ENCODE peak calls at places on chromosomes 12 and 14, in seven cellular contexts. B is GM13977, Z is AG04450, Q is mammary epithelial cell, A is A549, W is endothelial cell, E is cardiac fibroblast. U is an unnamed sample.

GRCh38 chr14:75315143-75315542 is 36.5 kb downstream of the FOS start:
- DNase-seq in W (no peak), Q (peak), Z (no peak), A (no peak), E (peak), B (no peak), U (no peak)

GRCh38 chr12:115451151-115451784 is 767.3 kb upstream of the TBX3 start:
- DNase-seq in W (no peak), A (no peak), B (no peak), Z (no peak), Q (no peak), E (no peak), U (no peak)

GRCh38 chr12:81896771-81897170 is 137.6 kb upstream of the PPFIA2 start:
- DNase-seq in Z (no peak), E (no peak), W (peak), A (no peak), Q (no peak), B (no peak), U (no peak)

GRCh38 chr12:114425031-114425626 is 19.2 kb upstream of the TBX5 start:
- DNase-seq in Z (no peak), Q (no peak), E (peak), A (no peak), B (no peak), W (no peak), U (no peak)

GRCh38 chr12:94560416-94561221 is 89.7 kb downstream of the TMCC3 start:
- DNase-seq in Z (no peak), E (peak), B (peak), Q (peak), W (no peak), A (peak), U (no peak)

GRCh38 chr14:30243805-30244204 is 315.2 kb upstream of the G2E3 start:
- DNase-seq in Q (peak), A (no peak), B (no peak), W (no peak), E (peak), Z (peak), U (no peak)

GRCh38 chr14:60647081-60647836 is 2.0 kb downstream of the SIX1 start:
- DNase-seq in A (no peak), Q (peak), Z (no peak), B (peak), E (peak), W (peak), U (no peak)

GRCh38 chr14:93160353-93160801 is 24.3 kb downstream of the MOAP1 start:
- DNase-seq in B (no peak), Z (no peak), E (peak), W (no peak), A (peak), Q (no peak), U (no peak)

GRCh38 chr12:23699031-23699430 is 250.4 kb downstream of the SOX5 start:
- DNase-seq in W (no peak), Q (no peak), A (no peak), B (no peak), E (no peak), Z (no peak), U (no peak)

GRCh38 chr12:84910549-84911241 is 1.9 kb downstream of the SLC6A15 start:
- DNase-seq in Q (peak), A (no peak), B (no peak), E (peak), W (peak), Z (no peak), U (no peak)

GRCh38 chr12:127729381-127729780 is 537.6 kb upstream of the TMEM132C start:
- DNase-seq in B (no peak), A (no peak), Q (no peak), Z (no peak), W (no peak), E (no peak), U (no peak)

GRCh38 chr14:95496690-95497241 is 19.7 kb downstream of the SYNE3 start:
- DNase-seq in B (no peak), W (no peak), E (peak), Q (no peak), Z (no peak), A (no peak), U (no peak)

GRCh38 chr14:65156568-65157366 is 54.5 kb upstream of the MAX start:
- DNase-seq in W (no peak), Z (peak), B (peak), A (no peak), Q (peak), E (peak), U (no peak)

GRCh38 chr12:95621725-95622124 is 70.4 kb upstream of the USP44 start:
- DNase-seq in A (no peak), Q (no peak), E (no peak), Z (no peak), W (no peak), B (no peak), U (no peak)

GRCh38 chr12:123062682-123063426 is 82.4 kb downstream of the ARL6IP4 start:
- DNase-seq in E (peak), W (no peak), B (no peak), Z (no peak), A (peak), Q (peak), U (no peak)

GRCh38 chr14:39717000-39717399 is 284.8 kb upstream of the FBXO33 start:
- DNase-seq in A (no peak), B (no peak), E (no peak), Z (no peak), Q (no peak), W (no peak), U (no peak)

GRCh38 chr14:103366741-103367140 is 18.5 kb upstream of the MARK3 start:
- DNase-seq in E (no peak), W (no peak), A (no peak), B (no peak), Q (no peak), Z (no peak), U (no peak)

GRCh38 chr14:25406818-25407217 is 356.9 kb upstream of the STXBP6 start:
- DNase-seq in A (no peak), Q (peak), B (no peak), Z (no peak), W (peak), E (peak), U (no peak)

GRCh38 chr14:33839193-33840076 is 111.4 kb downstream of the EGLN3 start:
- DNase-seq in W (peak), Q (peak), Z (no peak), B (peak), E (peak), A (peak), U (no peak)

GRCh38 chr12:88932457-88932856 is 352.2 kb upstream of the KITLG start:
- DNase-seq in Q (no peak), Z (no peak), E (no peak), W (no peak), B (no peak), A (no peak), U (no peak)

GRCh38 chr12:122318607-122319311 is 52.5 kb upstream of the VPS33A start:
- DNase-seq in A (no peak), B (no peak), W (no peak), E (peak), Q (no peak), Z (peak), U (no peak)

GRCh38 chr12:65881348-65881961 is 57.2 kb downstream of the HMGA2 start:
- DNase-seq in Z (no peak), W (peak), A (no peak), E (peak), Q (no peak), B (no peak), U (no peak)

GRCh38 chr14:54901380-54902142 is 1.1 kb downstream of the GCH1 start:
- DNase-seq in Z (no peak), E (no peak), W (no peak), Q (no peak), B (no peak), A (peak), U (no peak)

GRCh38 chr12:10636611-10637010 is 23.2 kb upstream of the MAGOHB start:
- DNase-seq in E (no peak), A (no peak), B (no peak), Z (no peak), Q (no peak), W (no peak), U (no peak)

GRCh38 chr12:12646483-12647072 is 34.9 kb downstream of the CREBL2 start:
- DNase-seq in Q (no peak), B (peak), A (no peak), W (no peak), Z (no peak), E (no peak), U (no peak)

GRCh38 chr12:77488041-77488620 is 342.6 kb upstream of the NAV3 start:
- DNase-seq in Z (peak), A (no peak), Q (no peak), W (no peak), B (no peak), E (peak), U (no peak)

GRCh38 chr14:21112267-21112666 is 11.4 kb downstream of the TMEM253 start:
- DNase-seq in Q (no peak), Z (no peak), B (no peak), A (no peak), W (no peak), E (no peak), U (no peak)

GRCh38 chr12:94571556-94571955 is 78.8 kb downstream of the TMCC3 start:
- DNase-seq in B (no peak), Q (peak), Z (peak), E (peak), W (no peak), A (peak), U (no peak)

GRCh38 chr12:120818416-120818815 is 85.7 kb downstream of the SPPL3 start:
- DNase-seq in E (no peak), B (no peak), A (no peak), Z (no peak), Q (peak), W (no peak), U (no peak)

GRCh38 chr14:49173765-49174373 is 412.3 kb downstream of the RPS29 start:
- DNase-seq in Q (peak), B (peak), Z (peak), E (peak), W (peak), A (peak), U (no peak)

GRCh38 chr14:104118006-104118844 is 20.2 kb upstream of the KIF26A start:
- DNase-seq in E (no peak), W (no peak), B (no peak), Q (no peak), Z (no peak), A (no peak), U (no peak)

GRCh38 chr14:101442451-101442850 is 118.8 kb upstream of the DIO3 start:
- DNase-seq in W (no peak), B (no peak), Z (no peak), Q (no peak), E (no peak), A (no peak), U (peak)

GRCh38 chr12:121709478-121709890 is 3.1 kb upstream of the TMEM120B start:
- DNase-seq in W (no peak), Q (peak), Z (no peak), A (no peak), E (peak), B (no peak), U (no peak)

GRCh38 chr12:62983594-62983993 is 48.6 kb upstream of the PPM1H start:
- DNase-seq in W (peak), A (no peak), B (no peak), E (peak), Q (no peak), Z (no peak), U (no peak)

GRCh38 chr12:47636908-47637780 is 68.7 kb downstream of the RPAP3 start:
- DNase-seq in Z (no peak), W (no peak), B (no peak), E (peak), A (no peak), Q (peak), U (no peak)

GRCh38 chr14:22752422-22752821 is 14.1 kb upstream of the OXA1L start:
- DNase-seq in Q (peak), Z (no peak), E (no peak), B (no peak), W (no peak), A (no peak), U (no peak)

GRCh38 chr12:1533602-1534304 is 60.6 kb downstream of the FBXL14 start:
- DNase-seq in Z (no peak), B (peak), E (peak), W (no peak), A (no peak), Q (peak), U (peak)

GRCh38 chr12:54217774-54218221 is 29.0 kb upstream of the SMUG1 start:
- DNase-seq in Z (no peak), B (peak), W (peak), E (peak), Q (no peak), A (no peak), U (no peak)

GRCh38 chr12:120710805-120711296 is 593 bp downstream of the UNC119B start:
- DNase-seq in A (peak), Z (no peak), W (peak), E (no peak), Q (peak), B (peak), U (no peak)

GRCh38 chr14:95038521-95039250 is 118.6 kb downstream of the DICER1 start:
- DNase-seq in B (no peak), Q (no peak), Z (no peak), E (no peak), A (no peak), W (no peak), U (peak)

DNA sequence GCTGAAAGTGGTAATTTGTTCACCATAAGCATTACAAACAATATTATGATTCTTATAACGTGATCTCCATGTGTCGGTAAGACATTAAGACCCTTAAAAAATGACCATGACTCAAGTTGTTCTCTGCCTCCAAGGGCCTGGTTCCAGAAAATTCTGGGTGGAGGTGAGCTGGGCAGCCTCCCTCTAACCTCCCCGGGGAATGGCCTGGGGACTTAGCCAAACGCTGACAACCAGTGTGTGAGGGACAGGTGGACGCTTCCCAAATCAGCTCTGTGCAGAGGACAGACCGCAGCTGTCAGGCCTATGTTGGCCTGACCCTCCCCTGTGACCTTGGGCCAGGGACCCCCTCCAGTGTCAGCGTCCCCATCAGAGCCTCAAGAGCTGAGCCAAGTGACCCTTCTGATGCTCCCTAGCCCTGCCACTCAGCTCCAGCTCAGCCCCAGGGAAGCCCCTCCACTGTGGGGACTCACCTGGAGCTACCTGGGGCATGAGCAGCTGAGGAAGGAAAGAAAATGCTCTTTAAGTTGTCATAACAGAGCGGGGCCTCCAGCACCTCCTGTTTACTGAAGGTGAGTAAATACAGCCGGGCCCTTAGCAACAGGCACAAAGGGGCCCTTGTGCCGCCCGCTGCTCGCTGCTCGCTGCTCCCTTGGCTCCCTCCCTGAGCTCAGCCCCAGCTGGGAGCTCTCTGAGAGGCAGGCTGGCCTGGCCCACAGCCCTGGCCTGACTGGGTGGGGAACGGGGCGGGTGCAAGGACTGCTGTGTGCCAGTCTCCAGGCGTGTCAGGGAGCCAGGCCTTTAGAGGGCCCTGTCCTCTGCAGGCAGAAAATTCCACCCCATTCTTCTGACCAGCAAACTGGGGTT is 116.6 kb downstream of the CALM1 start:
- DNase-seq in E (no peak), Q (peak), B (no peak), Z (no peak), A (no peak), W (peak), U (no peak)
- TF ChIP-seq CTCF in E (no peak), Q (no peak), B (no peak), Z (no peak), A (no peak), W (no peak), U (no peak)

GRCh38 chr12:105948331-105948730 is 190.4 kb downstream of the NUAK1 start:
- DNase-seq in W (no peak), B (no peak), Z (no peak), E (peak), A (no peak), Q (no peak), U (no peak)
- TF ChIP-seq CTCF in W (no peak), B (no peak), Z (no peak), E (no peak), A (no peak), Q (no peak), U (no peak)

DNA sequence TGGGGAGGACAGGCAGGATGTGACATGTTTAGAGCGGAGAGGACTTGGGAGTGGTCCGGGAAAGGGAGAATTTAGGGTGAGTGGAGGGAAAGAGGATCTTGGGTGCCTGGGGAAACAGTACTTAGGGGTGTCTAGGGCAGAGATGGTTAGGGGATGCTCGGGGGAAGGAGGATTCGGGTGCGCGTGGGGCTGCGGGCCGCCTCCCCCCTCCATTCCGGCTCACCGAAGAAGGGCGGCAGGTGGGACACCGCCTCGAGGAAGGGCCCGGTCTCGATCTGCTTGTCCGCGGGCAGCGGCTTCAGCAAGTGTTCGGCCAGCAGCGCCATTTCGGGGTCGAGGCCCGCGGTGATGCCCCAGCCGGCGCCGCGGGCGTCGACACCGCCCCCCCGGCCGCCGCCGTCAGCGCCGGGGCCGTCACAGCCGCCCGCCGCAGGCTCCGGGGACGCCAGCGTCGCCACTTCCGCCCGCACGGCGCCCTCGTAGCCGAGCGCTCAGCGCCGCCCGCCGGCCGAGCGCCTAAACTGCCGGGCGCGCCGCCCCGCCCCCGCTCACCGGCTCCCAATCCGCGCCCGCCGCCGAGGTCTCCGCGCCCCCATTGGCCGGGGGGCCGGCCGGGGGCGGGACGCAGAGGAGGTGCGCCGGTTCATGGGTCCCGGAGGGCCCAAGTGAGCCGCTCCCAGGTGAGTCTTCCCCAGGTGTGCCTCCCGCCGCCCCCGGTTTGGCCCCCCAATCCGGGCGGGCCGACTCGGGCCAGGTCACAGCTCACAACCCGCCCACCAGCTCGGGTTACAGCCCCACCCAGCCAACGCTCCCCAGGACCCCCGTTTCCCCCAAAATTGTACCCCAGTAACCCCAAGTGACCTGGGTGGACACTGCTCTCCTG is at the start of gene GLTP:
- DNase-seq in A (peak), Z (no peak), Q (peak), E (peak), W (peak), B (peak), U (peak)
- TF ChIP-seq CTCF in A (peak), Z (peak), Q (peak), E (no peak), W (no peak), B (peak), U (peak)

GRCh38 chr12:90790747-90791146 is 164.2 kb downstream of the CCER1 start:
- DNase-seq in Q (no peak), E (no peak), A (no peak), B (no peak), Z (no peak), W (no peak), U (no peak)
- TF ChIP-seq CTCF in Q (no peak), E (no peak), A (no peak), B (no peak), Z (no peak), W (no peak), U (no peak)

DNA sequence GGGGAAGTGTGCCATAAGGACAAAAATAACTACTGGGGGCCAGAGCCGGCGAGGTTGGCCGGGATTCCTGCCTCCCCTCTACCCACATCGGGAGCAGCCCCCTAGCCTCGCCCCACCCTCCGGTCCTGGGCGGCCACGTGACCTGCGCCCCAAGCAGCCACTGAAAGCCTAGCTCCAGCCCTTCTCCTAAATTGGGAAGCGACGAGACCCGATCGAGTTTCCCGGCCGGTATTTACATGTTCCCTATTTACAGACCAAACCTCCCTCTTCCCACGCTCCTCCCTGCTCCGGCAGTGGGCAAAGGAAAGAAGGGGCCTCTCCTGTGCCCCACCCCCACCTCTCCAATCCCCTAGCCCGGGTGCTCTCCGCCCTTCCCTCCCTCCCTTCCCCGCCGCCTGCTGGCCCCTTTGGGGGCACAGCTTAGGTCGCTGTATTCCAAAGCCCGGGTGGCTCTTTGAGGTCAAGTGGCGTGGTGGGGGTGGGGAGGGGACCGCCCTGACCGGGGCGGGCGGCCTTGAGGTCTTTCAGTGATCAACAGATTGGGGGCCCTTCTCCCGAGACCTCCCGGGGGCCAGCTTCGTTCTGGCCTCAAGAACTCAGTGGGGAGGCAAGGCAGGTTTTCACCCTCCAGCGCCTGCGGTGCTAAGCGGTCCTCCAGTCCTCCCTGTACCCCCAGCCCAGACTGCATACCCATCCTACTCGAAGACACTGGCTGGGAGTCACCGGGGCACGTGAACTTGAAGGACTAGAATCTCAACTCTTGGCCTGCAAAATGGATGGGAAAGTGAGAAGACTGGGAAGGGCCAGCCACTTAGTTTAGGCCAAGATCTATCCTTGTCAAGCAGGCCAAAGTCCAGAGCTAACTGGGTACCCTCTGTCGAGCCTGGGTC is 6.3 kb upstream of the CTDSP2 start:
- DNase-seq in Z (no peak), B (no peak), E (no peak), W (peak), Q (no peak), A (no peak), U (no peak)
- TF ChIP-seq CTCF in Z (peak), B (no peak), E (peak), W (peak), Q (no peak), A (no peak), U (no peak)

GRCh38 chr12:78562358-78563205 is 302.0 kb upstream of the SYT1 start:
- DNase-seq in Q (peak), A (no peak), Z (no peak), E (peak), W (no peak), B (no peak), U (no peak)
- TF ChIP-seq CTCF in Q (peak), A (peak), Z (peak), E (peak), W (peak), B (peak), U (peak)

U was measured in osteocyte.